ENCODE peak calls at places on chromosomes 4 and X, in seven cellular contexts. One of them, this sample, is unnamed.

GRCh38 chr4:188147776-188148175 is 8.5 kb downstream of the TRIML1 start:
- DNase-seq in germinal center: no peak
- DNase-seq in iPS DF 19.7: no peak
- DNase-seq in fibroblast of the aortic adventitia: no peak
- DNase-seq in GM12892: no peak
- DNase-seq in activated CD4-positive, alpha-beta T cell treated with anti-CD3 and anti-CD28 coated beads, Interleukin-2, amount 10 ng/mL, durations not matched to agents 7 days and 5 days: no peak
- DNase-seq in gastrocnemius medialis: no peak
- DNase-seq in this sample: no peak

GRCh38 chr4:156695163-156695562 is 276.4 kb downstream of the PDGFC start:
- DNase-seq in germinal center: no peak
- DNase-seq in iPS DF 19.7: no peak
- DNase-seq in fibroblast of the aortic adventitia: no peak
- DNase-seq in GM12892: no peak
- DNase-seq in activated CD4-positive, alpha-beta T cell treated with anti-CD3 and anti-CD28 coated beads, Interleukin-2, amount 10 ng/mL, durations not matched to agents 7 days and 5 days: no peak
- DNase-seq in gastrocnemius medialis: no peak
- DNase-seq in this sample: no peak

GRCh38 chrX:18428006-18428405 is 2.6 kb downstream of the CDKL5 start:
- DNase-seq in germinal center: no peak
- DNase-seq in iPS DF 19.7: no peak
- DNase-seq in fibroblast of the aortic adventitia: no peak
- DNase-seq in GM12892: no peak
- DNase-seq in activated CD4-positive, alpha-beta T cell treated with anti-CD3 and anti-CD28 coated beads, Interleukin-2, amount 10 ng/mL, durations not matched to agents 7 days and 5 days: no peak
- DNase-seq in gastrocnemius medialis: no peak
- DNase-seq in this sample: no peak

GRCh38 chr4:147056951-147057630 is 111.4 kb upstream of the TTC29 start:
- DNase-seq in germinal center: no peak
- DNase-seq in iPS DF 19.7: no peak
- DNase-seq in fibroblast of the aortic adventitia: peak
- DNase-seq in GM12892: no peak
- DNase-seq in activated CD4-positive, alpha-beta T cell treated with anti-CD3 and anti-CD28 coated beads, Interleukin-2, amount 10 ng/mL, durations not matched to agents 7 days and 5 days: no peak
- DNase-seq in gastrocnemius medialis: no peak
- DNase-seq in this sample: peak

GRCh38 chr4:78311306-78311705 is 240.3 kb upstream of the ANXA3 start:
- DNase-seq in germinal center: no peak
- DNase-seq in iPS DF 19.7: no peak
- DNase-seq in fibroblast of the aortic adventitia: no peak
- DNase-seq in GM12892: no peak
- DNase-seq in activated CD4-positive, alpha-beta T cell treated with anti-CD3 and anti-CD28 coated beads, Interleukin-2, amount 10 ng/mL, durations not matched to agents 7 days and 5 days: no peak
- DNase-seq in gastrocnemius medialis: no peak
- DNase-seq in this sample: no peak

GRCh38 chr4:112704991-112705845 is 68.3 kb downstream of the LARP7 start:
- DNase-seq in germinal center: peak
- DNase-seq in iPS DF 19.7: no peak
- DNase-seq in fibroblast of the aortic adventitia: peak
- DNase-seq in GM12892: no peak
- DNase-seq in activated CD4-positive, alpha-beta T cell treated with anti-CD3 and anti-CD28 coated beads, Interleukin-2, amount 10 ng/mL, durations not matched to agents 7 days and 5 days: no peak
- DNase-seq in gastrocnemius medialis: peak
- DNase-seq in this sample: no peak

GRCh38 chr4:80308466-80308822 is 27.1 kb upstream of the CFAP299 start:
- DNase-seq in germinal center: no peak
- DNase-seq in iPS DF 19.7: no peak
- DNase-seq in fibroblast of the aortic adventitia: no peak
- DNase-seq in GM12892: no peak
- DNase-seq in activated CD4-positive, alpha-beta T cell treated with anti-CD3 and anti-CD28 coated beads, Interleukin-2, amount 10 ng/mL, durations not matched to agents 7 days and 5 days: no peak
- DNase-seq in gastrocnemius medialis: no peak
- DNase-seq in this sample: no peak

GRCh38 chr4:94758700-94759399 is 1.1 kb downstream of the BMPR1B start:
- DNase-seq in germinal center: no peak
- DNase-seq in iPS DF 19.7: peak
- DNase-seq in fibroblast of the aortic adventitia: no peak
- DNase-seq in GM12892: no peak
- DNase-seq in activated CD4-positive, alpha-beta T cell treated with anti-CD3 and anti-CD28 coated beads, Interleukin-2, amount 10 ng/mL, durations not matched to agents 7 days and 5 days: no peak
- DNase-seq in gastrocnemius medialis: no peak
- DNase-seq in this sample: no peak

GRCh38 chrX:340121-340520 is 21.5 kb upstream of the GTPBP6 start:
- DNase-seq in germinal center: no peak
- DNase-seq in iPS DF 19.7: no peak
- DNase-seq in fibroblast of the aortic adventitia: no peak
- DNase-seq in GM12892: no peak
- DNase-seq in activated CD4-positive, alpha-beta T cell treated with anti-CD3 and anti-CD28 coated beads, Interleukin-2, amount 10 ng/mL, durations not matched to agents 7 days and 5 days: no peak
- DNase-seq in gastrocnemius medialis: no peak
- DNase-seq in this sample: no peak

GRCh38 chr4:9765091-9765490 is 16.3 kb upstream of the DRD5 start:
- DNase-seq in germinal center: peak
- DNase-seq in iPS DF 19.7: peak
- DNase-seq in fibroblast of the aortic adventitia: peak
- DNase-seq in GM12892: no peak
- DNase-seq in activated CD4-positive, alpha-beta T cell treated with anti-CD3 and anti-CD28 coated beads, Interleukin-2, amount 10 ng/mL, durations not matched to agents 7 days and 5 days: no peak
- DNase-seq in gastrocnemius medialis: no peak
- DNase-seq in this sample: peak

GRCh38 chrX:15073313-15073712 is 196.6 kb downstream of the ASB9 start:
- DNase-seq in germinal center: no peak
- DNase-seq in iPS DF 19.7: no peak
- DNase-seq in fibroblast of the aortic adventitia: no peak
- DNase-seq in GM12892: no peak
- DNase-seq in activated CD4-positive, alpha-beta T cell treated with anti-CD3 and anti-CD28 coated beads, Interleukin-2, amount 10 ng/mL, durations not matched to agents 7 days and 5 days: no peak
- DNase-seq in gastrocnemius medialis: no peak
- DNase-seq in this sample: no peak

GRCh38 chr4:66929748-66930147 is 615.6 kb downstream of the CENPC start:
- DNase-seq in germinal center: no peak
- DNase-seq in iPS DF 19.7: no peak
- DNase-seq in fibroblast of the aortic adventitia: no peak
- DNase-seq in GM12892: no peak
- DNase-seq in activated CD4-positive, alpha-beta T cell treated with anti-CD3 and anti-CD28 coated beads, Interleukin-2, amount 10 ng/mL, durations not matched to agents 7 days and 5 days: no peak
- DNase-seq in gastrocnemius medialis: no peak
- DNase-seq in this sample: no peak

GRCh38 chrX:6460893-6461490 is 73.9 kb downstream of the VCX3A start:
- DNase-seq in germinal center: no peak
- DNase-seq in iPS DF 19.7: no peak
- DNase-seq in fibroblast of the aortic adventitia: no peak
- DNase-seq in GM12892: no peak
- DNase-seq in activated CD4-positive, alpha-beta T cell treated with anti-CD3 and anti-CD28 coated beads, Interleukin-2, amount 10 ng/mL, durations not matched to agents 7 days and 5 days: no peak
- DNase-seq in gastrocnemius medialis: no peak
- DNase-seq in this sample: no peak

GRCh38 chr4:119011607-119011988 is 122.9 kb downstream of the SYNPO2 start:
- DNase-seq in germinal center: no peak
- DNase-seq in iPS DF 19.7: no peak
- DNase-seq in fibroblast of the aortic adventitia: no peak
- DNase-seq in GM12892: no peak
- DNase-seq in activated CD4-positive, alpha-beta T cell treated with anti-CD3 and anti-CD28 coated beads, Interleukin-2, amount 10 ng/mL, durations not matched to agents 7 days and 5 days: no peak
- DNase-seq in gastrocnemius medialis: no peak
- DNase-seq in this sample: no peak

GRCh38 chr4:168390041-168390440 is 71.5 kb upstream of the DDX60 start:
- DNase-seq in germinal center: no peak
- DNase-seq in iPS DF 19.7: no peak
- DNase-seq in fibroblast of the aortic adventitia: no peak
- DNase-seq in GM12892: no peak
- DNase-seq in activated CD4-positive, alpha-beta T cell treated with anti-CD3 and anti-CD28 coated beads, Interleukin-2, amount 10 ng/mL, durations not matched to agents 7 days and 5 days: no peak
- DNase-seq in gastrocnemius medialis: no peak
- DNase-seq in this sample: no peak

GRCh38 chrX:9874483-9874882 is 88.3 kb downstream of the SHROOM2 start:
- DNase-seq in germinal center: no peak
- DNase-seq in iPS DF 19.7: no peak
- DNase-seq in fibroblast of the aortic adventitia: no peak
- DNase-seq in GM12892: no peak
- DNase-seq in activated CD4-positive, alpha-beta T cell treated with anti-CD3 and anti-CD28 coated beads, Interleukin-2, amount 10 ng/mL, durations not matched to agents 7 days and 5 days: no peak
- DNase-seq in gastrocnemius medialis: no peak
- DNase-seq in this sample: no peak

GRCh38 chrX:18422325-18422724 is 3.1 kb upstream of the CDKL5 start:
- DNase-seq in germinal center: no peak
- DNase-seq in iPS DF 19.7: no peak
- DNase-seq in fibroblast of the aortic adventitia: peak
- DNase-seq in GM12892: no peak
- DNase-seq in activated CD4-positive, alpha-beta T cell treated with anti-CD3 and anti-CD28 coated beads, Interleukin-2, amount 10 ng/mL, durations not matched to agents 7 days and 5 days: no peak
- DNase-seq in gastrocnemius medialis: no peak
- DNase-seq in this sample: no peak

GRCh38 chrX:119094819-119095218 is 22.0 kb downstream of the CT47C1 start:
- DNase-seq in germinal center: no peak
- DNase-seq in iPS DF 19.7: no peak
- DNase-seq in fibroblast of the aortic adventitia: no peak
- DNase-seq in GM12892: no peak
- DNase-seq in activated CD4-positive, alpha-beta T cell treated with anti-CD3 and anti-CD28 coated beads, Interleukin-2, amount 10 ng/mL, durations not matched to agents 7 days and 5 days: no peak
- DNase-seq in gastrocnemius medialis: no peak
- DNase-seq in this sample: no peak

GRCh38 chr4:54231419-54232150 is 2.5 kb downstream of the PDGFRA start:
- DNase-seq in germinal center: no peak
- DNase-seq in iPS DF 19.7: no peak
- DNase-seq in fibroblast of the aortic adventitia: peak
- DNase-seq in GM12892: no peak
- DNase-seq in activated CD4-positive, alpha-beta T cell treated with anti-CD3 and anti-CD28 coated beads, Interleukin-2, amount 10 ng/mL, durations not matched to agents 7 days and 5 days: no peak
- DNase-seq in gastrocnemius medialis: no peak
- DNase-seq in this sample: no peak

GRCh38 chr4:139628184-139629012 is 37.2 kb upstream of the MGST2 start:
- DNase-seq in germinal center: no peak
- DNase-seq in iPS DF 19.7: no peak
- DNase-seq in fibroblast of the aortic adventitia: no peak
- DNase-seq in GM12892: no peak
- DNase-seq in activated CD4-positive, alpha-beta T cell treated with anti-CD3 and anti-CD28 coated beads, Interleukin-2, amount 10 ng/mL, durations not matched to agents 7 days and 5 days: no peak
- DNase-seq in gastrocnemius medialis: no peak
- DNase-seq in this sample: no peak

GRCh38 chrX:34382416-34382815 is 250.3 kb upstream of the FAM47A start:
- DNase-seq in germinal center: no peak
- DNase-seq in iPS DF 19.7: no peak
- DNase-seq in fibroblast of the aortic adventitia: peak
- DNase-seq in GM12892: no peak
- DNase-seq in activated CD4-positive, alpha-beta T cell treated with anti-CD3 and anti-CD28 coated beads, Interleukin-2, amount 10 ng/mL, durations not matched to agents 7 days and 5 days: no peak
- DNase-seq in gastrocnemius medialis: no peak
- DNase-seq in this sample: no peak

GRCh38 chrX:120746153-120746552 is 116.3 kb upstream of the C1GALT1C1 start:
- DNase-seq in germinal center: no peak
- DNase-seq in iPS DF 19.7: no peak
- DNase-seq in fibroblast of the aortic adventitia: no peak
- DNase-seq in GM12892: no peak
- DNase-seq in activated CD4-positive, alpha-beta T cell treated with anti-CD3 and anti-CD28 coated beads, Interleukin-2, amount 10 ng/mL, durations not matched to agents 7 days and 5 days: no peak
- DNase-seq in gastrocnemius medialis: no peak
- DNase-seq in this sample: no peak

GRCh38 chrX:84192006-84192405 is 4.0 kb upstream of the RPS6KA6 start:
- DNase-seq in germinal center: no peak
- DNase-seq in iPS DF 19.7: no peak
- DNase-seq in fibroblast of the aortic adventitia: no peak
- DNase-seq in GM12892: no peak
- DNase-seq in activated CD4-positive, alpha-beta T cell treated with anti-CD3 and anti-CD28 coated beads, Interleukin-2, amount 10 ng/mL, durations not matched to agents 7 days and 5 days: no peak
- DNase-seq in gastrocnemius medialis: no peak
- DNase-seq in this sample: no peak

GRCh38 chrX:38717871-38718270 is 83.4 kb upstream of the MID1IP1 start:
- DNase-seq in germinal center: peak
- DNase-seq in iPS DF 19.7: no peak
- DNase-seq in fibroblast of the aortic adventitia: peak
- DNase-seq in GM12892: no peak
- DNase-seq in activated CD4-positive, alpha-beta T cell treated with anti-CD3 and anti-CD28 coated beads, Interleukin-2, amount 10 ng/mL, durations not matched to agents 7 days and 5 days: peak
- DNase-seq in gastrocnemius medialis: no peak
- DNase-seq in this sample: peak

GRCh38 chr4:65202473-65203264 is 467.6 kb downstream of the EPHA5 start:
- DNase-seq in germinal center: no peak
- DNase-seq in iPS DF 19.7: no peak
- DNase-seq in fibroblast of the aortic adventitia: no peak
- DNase-seq in GM12892: no peak
- DNase-seq in activated CD4-positive, alpha-beta T cell treated with anti-CD3 and anti-CD28 coated beads, Interleukin-2, amount 10 ng/mL, durations not matched to agents 7 days and 5 days: no peak
- DNase-seq in gastrocnemius medialis: no peak
- DNase-seq in this sample: peak

GRCh38 chr4:41217020-41217333 is 2.6 kb upstream of the APBB2 start:
- DNase-seq in germinal center: no peak
- DNase-seq in iPS DF 19.7: no peak
- DNase-seq in fibroblast of the aortic adventitia: no peak
- DNase-seq in GM12892: no peak
- DNase-seq in activated CD4-positive, alpha-beta T cell treated with anti-CD3 and anti-CD28 coated beads, Interleukin-2, amount 10 ng/mL, durations not matched to agents 7 days and 5 days: no peak
- DNase-seq in gastrocnemius medialis: no peak
- DNase-seq in this sample: no peak

GRCh38 chrX:11143931-11144678 is 33.0 kb downstream of the HCCS start:
- DNase-seq in germinal center: peak
- DNase-seq in iPS DF 19.7: no peak
- DNase-seq in fibroblast of the aortic adventitia: peak
- DNase-seq in GM12892: peak
- DNase-seq in activated CD4-positive, alpha-beta T cell treated with anti-CD3 and anti-CD28 coated beads, Interleukin-2, amount 10 ng/mL, durations not matched to agents 7 days and 5 days: peak
- DNase-seq in gastrocnemius medialis: peak
- DNase-seq in this sample: peak

GRCh38 chr4:128823025-128823661 is 13.6 kb downstream of the JADE1 start:
- DNase-seq in germinal center: no peak
- DNase-seq in iPS DF 19.7: no peak
- DNase-seq in fibroblast of the aortic adventitia: peak
- DNase-seq in GM12892: no peak
- DNase-seq in activated CD4-positive, alpha-beta T cell treated with anti-CD3 and anti-CD28 coated beads, Interleukin-2, amount 10 ng/mL, durations not matched to agents 7 days and 5 days: no peak
- DNase-seq in gastrocnemius medialis: no peak
- DNase-seq in this sample: no peak

This sample was measured in MM.1S.